ENCODE peak calls at places on chromosomes 11 and 22, in six cellular contexts. H is fibroblast of the conjunctiva, Y is mesenchymal stem cell, V is NCI-H2029 treated with DMSO at 0.1 percent for 48 hours, I is Calu3, E is HT1080. C is an unnamed sample.

GRCh38 chr11:45333506-45333971 is 47.4 kb upstream of the SYT13 start:
- DNase-seq in H (peak), Y (peak), V (peak), I (peak), E (peak), C (peak)

GRCh38 chr11:12287009-12287373 is 90.4 kb upstream of the PARVA start:
- DNase-seq in H (peak), Y (peak), V (no peak), I (peak), E (peak), C (no peak)

GRCh38 chr11:1391165-1392010 is 1.7 kb downstream of the BRSK2 start:
- DNase-seq in H (no peak), Y (no peak), V (no peak), I (no peak), E (no peak), C (peak)

GRCh38 chr11:8309862-8310261 is 46.2 kb upstream of the LMO1 start:
- DNase-seq in H (no peak), Y (no peak), V (no peak), I (peak), E (no peak), C (peak)

GRCh38 chr22:29663230-29663826 is 56.5 kb upstream of the CABP7 start:
- DNase-seq in H (no peak), Y (peak), V (no peak), I (no peak), E (no peak), C (peak)

GRCh38 chr11:9619971-9620370 is 43.9 kb upstream of the SWAP70 start:
- DNase-seq in H (no peak), Y (no peak), V (no peak), I (no peak), E (no peak), C (no peak)

GRCh38 chr11:102143867-102144266 is 33.6 kb downstream of the YAP1 start:
- DNase-seq in H (no peak), Y (no peak), V (no peak), I (no peak), E (no peak), C (no peak)

GRCh38 chr22:40044870-40045834 is 50.4 kb downstream of the FAM83F start:
- DNase-seq in H (no peak), Y (peak), V (no peak), I (peak), E (peak), C (no peak)

GRCh38 chr11:72720806-72721205 is 31.4 kb downstream of the ARAP1 start:
- DNase-seq in H (no peak), Y (no peak), V (no peak), I (no peak), E (no peak), C (no peak)

GRCh38 chr11:72534859-72535547 is 100.7 kb upstream of the CLPB start:
- DNase-seq in H (no peak), Y (peak), V (no peak), I (no peak), E (no peak), C (no peak)

GRCh38 chr11:95499516-95500135 is 268.6 kb upstream of the SESN3 start:
- DNase-seq in H (no peak), Y (peak), V (no peak), I (no peak), E (peak), C (no peak)

GRCh38 chr22:39999144-39999757 is 4.5 kb downstream of the FAM83F start:
- DNase-seq in H (no peak), Y (peak), V (no peak), I (peak), E (peak), C (no peak)

GRCh38 chr11:72079776-72080325 is 491 bp downstream of the NUMA1 start:
- DNase-seq in H (no peak), Y (no peak), V (no peak), I (no peak), E (no peak), C (peak)

GRCh38 chr11:68763181-68763721 is 11.9 kb upstream of the TESMIN start:
- DNase-seq in H (no peak), Y (no peak), V (no peak), I (no peak), E (no peak), C (no peak)

GRCh38 chr11:124766156-124766555 is 4.1 kb upstream of the ESAM start:
- DNase-seq in H (no peak), Y (no peak), V (no peak), I (no peak), E (no peak), C (no peak)

GRCh38 chr22:43884600-43885318 is 7.1 kb downstream of the PNPLA5 start:
- DNase-seq in H (no peak), Y (peak), V (no peak), I (peak), E (no peak), C (peak)

GRCh38 chr11:44589301-44589700 is 23.8 kb downstream of the CD82 start:
- DNase-seq in H (peak), Y (peak), V (no peak), I (no peak), E (no peak), C (no peak)

GRCh38 chr11:93396356-93396755 is 65.8 kb downstream of the DEUP1 start:
- DNase-seq in H (no peak), Y (no peak), V (no peak), I (no peak), E (peak), C (no peak)

GRCh38 chr11:11409916-11410315 is 56.9 kb upstream of the CSNK2A3 start:
- DNase-seq in H (no peak), Y (no peak), V (peak), I (no peak), E (no peak), C (peak)

GRCh38 chr11:131465056-131465455 is 94.6 kb downstream of the NTM start:
- DNase-seq in H (no peak), Y (no peak), V (no peak), I (no peak), E (no peak), C (no peak)

GRCh38 chr11:65118097-65118837 is 766 bp upstream of the ZNHIT2 start:
- DNase-seq in H (no peak), Y (no peak), V (no peak), I (no peak), E (no peak), C (no peak)

GRCh38 chr11:3042496-3043314 is 14.5 kb downstream of the CARS1 start:
- DNase-seq in H (no peak), Y (no peak), V (no peak), I (no peak), E (no peak), C (no peak)

GRCh38 chr11:60863550-60864521 is 3.5 kb upstream of the ZP1 start:
- DNase-seq in H (no peak), Y (no peak), V (no peak), I (no peak), E (no peak), C (no peak)

GRCh38 chr22:50293441-50294318 is 13.8 kb downstream of the PLXNB2 start:
- DNase-seq in H (no peak), Y (peak), V (no peak), I (peak), E (peak), C (no peak)

GRCh38 chr22:45626198-45626651 is 45.4 kb upstream of the ATXN10 start:
- DNase-seq in H (no peak), Y (no peak), V (no peak), I (peak), E (no peak), C (no peak)

GRCh38 chr11:119892311-119892808 is 163.4 kb upstream of the NECTIN1 start:
- DNase-seq in H (no peak), Y (no peak), V (no peak), I (no peak), E (no peak), C (peak)

GRCh38 chr11:60040109-60040508 is at the start of gene OOSP2:
- DNase-seq in H (no peak), Y (no peak), V (no peak), I (no peak), E (no peak), C (no peak)

C was measured in DMS79 treated with DMSO at 0.1 percent for 48 hours.